ENCODE peak calls at places on chromosome 16, in four cellular contexts. P is HepG2, M is A549, D is K562. R is an unnamed sample.

GRCh38 chr16:72969812-72970211 is 78.1 kb downstream of the ZFHX3 start:
- DNase-seq in P (no peak), M (no peak), D (no peak), R (no peak)

GRCh38 chr16:26816885-26817571 is 249.7 kb upstream of the C16orf82 start:
- DNase-seq in P (no peak), M (no peak), D (peak; percentile 27), R (no peak)

GRCh38 chr16:69894675-69895074 is 56.5 kb upstream of the CLEC18A start:
- DNase-seq in P (no peak), M (no peak), D (no peak), R (no peak)

GRCh38 chr16:81601008-81601428 is 156.4 kb downstream of the CMIP start:
- DNase-seq in P (no peak), M (peak; percentile 46), D (no peak), R (no peak)

GRCh38 chr16:17724242-17724898 is 253.6 kb upstream of the XYLT1 start:
- DNase-seq in P (no peak), M (no peak), D (no peak), R (no peak)

GRCh38 chr16:86929149-86929871 is 351.0 kb downstream of the FOXL1 start:
- DNase-seq in P (no peak), M (no peak), D (peak; percentile 60), R (no peak)

GRCh38 chr16:66035096-66035495 is 331.4 kb upstream of the CDH5 start:
- DNase-seq in P (no peak), M (no peak), D (no peak), R (no peak)

GRCh38 chr16:3022208-3022696 is 1.5 kb downstream of the HCFC1R1 start:
- DNase-seq in P (peak; percentile 76), M (peak; percentile 93), D (peak; percentile 52), R (peak; percentile 84)

GRCh38 chr16:4371481-4372314 is at the start of gene VASN:
- DNase-seq in P (peak; percentile 59), M (peak; percentile 68), D (peak; percentile 96), R (peak; percentile 83)

GRCh38 chr16:4990415-4990814 is 32.3 kb downstream of the SEC14L5 start:
- DNase-seq in P (no peak), M (no peak), D (no peak), R (no peak)

GRCh38 chr16:11916524-11917285 is 949 bp upstream of the GSPT1 start:
- DNase-seq in P (peak; percentile 99), M (peak; percentile 87), D (peak; percentile 36), R (no peak)

GRCh38 chr16:16045311-16045710 is 95.9 kb downstream of the ABCC1 start:
- DNase-seq in P (no peak), M (no peak), D (no peak), R (no peak)

GRCh38 chr16:4266372-4266771 is 6.5 kb downstream of the TFAP4 start:
- DNase-seq in P (peak; percentile 40), M (peak; percentile 77), D (peak; percentile 75), R (no peak)

GRCh38 chr16:3652373-3653037 is 2.0 kb upstream of the DNASE1 start:
- DNase-seq in P (peak; percentile 47), M (no peak), D (no peak), R (peak; percentile 18)

GRCh38 chr16:21175397-21175796 is 16.9 kb downstream of the LDAF1 start:
- DNase-seq in P (no peak), M (no peak), D (no peak), R (no peak)

GRCh38 chr16:47058295-47059086 is 85.0 kb upstream of the DNAJA2 start:
- DNase-seq in P (peak; percentile 94), M (no peak), D (no peak), R (no peak)

GRCh38 chr16:3113765-3114479 is 1.5 kb downstream of the ZNF205 start:
- DNase-seq in P (no peak), M (peak; percentile 35), D (peak; percentile 55), R (no peak)

GRCh38 chr16:23286131-23286532 is 16.0 kb upstream of the SCNN1B start:
- DNase-seq in P (no peak), M (no peak), D (no peak), R (no peak)

GRCh38 chr16:53761967-53762726 is 58.2 kb downstream of the FTO start:
- DNase-seq in P (peak; percentile 71), M (peak; percentile 56), D (no peak), R (no peak)

GRCh38 chr16:3029499-3030127 is 5.8 kb downstream of the THOC6 start:
- DNase-seq in P (no peak), M (no peak), D (peak; percentile 59), R (no peak)

GRCh38 chr16:77431131-77431670 is 3.6 kb downstream of the ADAMTS18 start:
- DNase-seq in P (no peak), M (no peak), D (no peak), R (no peak)

GRCh38 chr16:27620533-27620932 is 70.6 kb downstream of the KATNIP start:
- DNase-seq in P (no peak), M (no peak), D (no peak), R (no peak)

GRCh38 chr16:72938426-72939164 is 109.3 kb downstream of the ZFHX3 start:
- DNase-seq in P (no peak), M (peak; percentile 59), D (no peak), R (no peak)

GRCh38 chr16:54462151-54462651 is 175.6 kb upstream of the IRX3 start:
- DNase-seq in P (no peak), M (no peak), D (no peak), R (no peak)

GRCh38 chr16:57147381-57148191 is 38.3 kb downstream of the PSME3IP1 start:
- DNase-seq in P (no peak), M (no peak), D (no peak), R (no peak)

GRCh38 chr16:68445458-68445857 is 2.9 kb downstream of the SMPD3 start:
- DNase-seq in P (peak; percentile 67), M (peak; percentile 66), D (peak; percentile 50), R (peak; percentile 82)
- TF ChIP-seq NR3C1 in P (no peak), M (no peak), D (no peak), R (no peak)

GRCh38 chr16:63037761-63038562 is 1001.7 kb upstream of the CDH8 start:
- DNase-seq in P (no peak), M (no peak), D (no peak), R (no peak)
- TF ChIP-seq NR3C1 in P (no peak), M (no peak), D (no peak), R (no peak)

DNA sequence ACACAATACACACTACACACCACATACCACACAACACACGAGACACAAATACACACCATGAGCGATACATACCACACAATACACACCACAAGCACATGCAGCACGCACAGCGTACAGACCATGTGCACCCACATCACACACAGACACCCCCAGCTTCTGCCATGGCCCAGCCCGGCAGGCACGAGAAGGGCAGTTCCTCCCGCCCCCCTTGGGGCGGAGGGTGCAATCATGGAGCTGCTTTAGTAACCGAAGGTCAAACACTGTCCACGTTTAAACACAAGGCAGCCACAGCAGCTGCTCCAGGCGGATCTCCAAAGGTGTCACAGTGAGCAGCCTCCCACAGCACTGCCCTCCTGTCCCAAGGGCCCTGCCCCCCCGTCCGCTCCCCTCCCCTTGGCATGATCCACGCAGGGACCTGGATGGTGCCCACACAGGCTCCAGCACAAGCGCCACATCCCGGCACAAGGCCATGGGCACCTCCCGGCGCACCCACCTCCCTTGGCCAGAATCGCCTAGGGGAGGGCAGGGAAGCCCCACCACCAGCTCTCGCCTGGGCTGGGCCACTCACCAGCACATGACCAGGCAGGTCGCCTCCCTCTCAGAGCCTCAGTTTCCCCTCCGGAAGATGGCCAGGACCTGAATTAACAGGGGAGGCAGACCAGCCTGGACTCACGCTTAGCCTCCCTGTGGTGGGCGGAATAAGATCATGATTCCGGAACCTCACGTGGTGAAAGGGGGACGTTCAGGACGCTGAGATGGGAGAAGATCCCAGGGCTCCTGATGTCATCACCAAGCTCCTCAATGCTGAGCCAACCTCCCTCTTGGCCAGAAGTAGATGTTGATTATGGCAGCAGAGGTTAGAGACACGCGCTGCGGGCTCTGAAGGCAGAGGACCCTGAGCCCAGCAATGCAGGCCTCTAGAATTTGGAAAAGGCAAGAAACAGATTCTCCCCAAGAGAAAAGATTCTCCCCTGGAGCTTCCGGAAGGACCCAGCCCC is 32.6 kb upstream of the ZNF469 start:
- DNase-seq in P (no peak), M (no peak), D (no peak), R (no peak)
- TF ChIP-seq NR3C1 in P (no peak), M (no peak), D (no peak), R (no peak)

DNA sequence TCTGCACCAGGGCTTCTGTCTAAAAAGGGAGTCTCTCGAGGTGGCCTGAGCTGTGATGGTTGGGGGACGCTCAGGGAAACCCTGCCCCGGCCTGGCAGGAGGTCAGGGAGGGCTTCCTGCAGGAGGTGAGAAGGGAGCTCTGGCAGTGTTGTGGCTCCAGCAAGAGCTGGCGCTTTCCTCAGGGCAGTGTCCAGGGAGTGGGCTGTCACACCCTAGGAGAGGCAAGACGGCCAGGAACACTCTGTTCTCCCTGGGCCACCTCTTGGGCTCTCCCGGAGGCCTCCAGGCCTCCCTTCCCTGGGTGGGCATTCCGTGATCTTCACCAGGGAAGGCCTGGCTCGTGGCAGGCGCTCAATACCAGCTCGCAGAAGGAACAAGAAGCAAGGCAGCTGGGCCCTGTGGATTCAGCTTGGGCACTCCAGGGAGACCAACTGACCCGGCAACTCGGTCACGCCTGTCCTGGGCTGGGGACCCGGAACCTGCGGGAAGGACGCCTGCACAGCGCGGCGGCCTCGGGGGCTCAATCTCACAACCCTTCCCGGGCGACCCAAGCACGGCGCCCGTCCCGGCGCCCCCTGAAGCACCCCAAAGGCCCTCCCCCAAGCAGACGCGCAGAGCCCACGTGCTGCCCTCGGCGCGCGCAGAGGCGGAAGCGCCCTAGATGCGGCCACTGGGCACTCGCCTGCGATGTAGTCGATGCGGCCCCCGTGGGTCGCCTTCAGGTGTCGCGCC is 694 bp downstream of the APRT start:
- DNase-seq in P (peak; percentile 73), M (peak; percentile 87), D (no peak), R (no peak)
- TF ChIP-seq NR3C1 in P (no peak), M (no peak), D (no peak), R (no peak)

R was measured in WTC11.